ENCODE peak calls at places on chromosome 1, in four cellular contexts. G is iPS DF 6.9; U is effector memory CD8-positive, alpha-beta T cell; B is dorsolateral prefrontal cortex. Y is an unnamed sample.

GRCh38 chr1:212721388-212722247 is 22.0 kb upstream of the BATF3 start:
- DNase-seq in G (no peak), U (no peak), B (no peak), Y (no peak)

GRCh38 chr1:46615735-46616134 is 876 bp downstream of the MOB3C start:
- DNase-seq in G (no peak), U (no peak), B (no peak), Y (no peak)

GRCh38 chr1:193110246-193110645 is 5.0 kb upstream of the GLRX2 start:
- DNase-seq in G (no peak), U (no peak), B (no peak), Y (no peak)

GRCh38 chr1:98398092-98398491 is 263.4 kb upstream of the SNX7 start:
- DNase-seq in G (no peak), U (no peak), B (no peak), Y (no peak)

GRCh38 chr1:217911908-217912307 is 280.8 kb downstream of the SPATA17 start:
- DNase-seq in G (no peak), U (no peak), B (no peak), Y (no peak)

GRCh38 chr1:168092566-168093355 is 44.0 kb downstream of the GPR161 start:
- DNase-seq in G (peak; percentile 33), U (no peak), B (no peak), Y (no peak)

GRCh38 chr1:200115532-200115931 is 88.0 kb downstream of the NR5A2 start:
- DNase-seq in G (no peak), U (no peak), B (no peak), Y (no peak)

GRCh38 chr1:200213921-200214320 is 186.4 kb downstream of the NR5A2 start:
- DNase-seq in G (no peak), U (no peak), B (no peak), Y (no peak)

GRCh38 chr1:53663525-53664300 is 75.3 kb downstream of the GLIS1 start:
- DNase-seq in G (no peak), U (no peak), B (no peak), Y (no peak)

GRCh38 chr1:155982106-155982505 is 3.8 kb upstream of the ARHGEF2 start:
- DNase-seq in G (no peak), U (no peak), B (no peak), Y (no peak)

GRCh38 chr1:71031426-71031825 is 16.2 kb downstream of the PTGER3 start:
- DNase-seq in G (no peak), U (no peak), B (no peak), Y (no peak)

GRCh38 chr1:27397749-27398148 is 5.3 kb downstream of the GPR3 start:
- DNase-seq in G (no peak), U (no peak), B (no peak), Y (no peak)

GRCh38 chr1:26542781-26543443 is 13.4 kb downstream of the RPS6KA1 start:
- DNase-seq in G (no peak), U (no peak), B (no peak), Y (no peak)

GRCh38 chr1:41902125-41902524 is 16.6 kb downstream of the HIVEP3 start:
- DNase-seq in G (no peak), U (no peak), B (no peak), Y (no peak)

GRCh38 chr1:112626887-112627286 is 7.3 kb downstream of the CAPZA1 start:
- DNase-seq in G (no peak), U (no peak), B (no peak), Y (no peak)